ENCODE peak calls at places on chromosomes 5 and 9, in six cellular contexts. G is kidney tubule cell; R is stimulated activated CD4-positive, alpha-beta T cell treated with anti-CD3 and anti-CD28 coated beads, Interleukin-15, amount 100 ng/mL, for 1 hour; K is epithelial cell of esophagus; V is neural crest cell; I is putamen. H is an unnamed sample.

GRCh38 chr9:95044731-95045508 is 272.6 kb downstream of the FANCC start:
- DNase-seq in K (peak), I (no peak), G (peak), R (no peak), V (peak), H (no peak)

GRCh38 chr5:29963956-29964355 is 1229.5 kb upstream of the CDH6 start:
- DNase-seq in K (peak), R (no peak), V (no peak), G (no peak), I (no peak), H (no peak)

GRCh38 chr9:129178579-129178909 is 483 bp upstream of the IER5L start:
- DNase-seq in V (no peak), R (no peak), I (no peak), G (no peak), K (no peak), H (no peak)

GRCh38 chr9:109109962-109110325 is 9.8 kb downstream of the TMEM245 start:
- DNase-seq in R (no peak), I (no peak), K (no peak), G (no peak), V (no peak), H (no peak)

GRCh38 chr9:92747459-92748232 is 17.0 kb downstream of the BICD2 start:
- DNase-seq in I (no peak), G (peak), R (no peak), K (peak), V (no peak), H (no peak)

GRCh38 chr5:51559390-51559789 is 176.1 kb downstream of the ISL1 start:
- DNase-seq in R (no peak), I (no peak), V (no peak), G (no peak), K (no peak), H (no peak)

GRCh38 chr9:86948153-86948929 is 1.0 kb upstream of the GAS1 start:
- DNase-seq in K (peak), R (peak), G (peak), V (peak), I (peak), H (peak)

GRCh38 chr5:109454726-109455505 is 45.1 kb upstream of the PJA2 start:
- DNase-seq in R (no peak), V (no peak), I (no peak), G (peak), K (peak), H (no peak)

GRCh38 chr5:150285114-150285513 is 4.5 kb downstream of the CAMK2A start:
- DNase-seq in V (no peak), K (peak), I (no peak), G (no peak), R (no peak), H (no peak)

GRCh38 chr5:127031147-127031862 is 947 bp upstream of the MARCHF3 start:
- DNase-seq in I (no peak), K (no peak), G (no peak), V (no peak), R (peak), H (peak)

GRCh38 chr5:177132504-177133118 is 962 bp upstream of the NSD1 start:
- DNase-seq in K (peak), I (peak), R (no peak), V (peak), G (no peak), H (no peak)

GRCh38 chr5:167688331-167688730 is 603.1 kb upstream of the WWC1 start:
- DNase-seq in V (no peak), I (no peak), K (no peak), R (no peak), G (no peak), H (no peak)

GRCh38 chr5:146369691-146370090 is 31.1 kb downstream of the POU4F3 start:
- DNase-seq in G (peak), R (no peak), I (no peak), K (peak), V (no peak), H (no peak)

GRCh38 chr5:180399931-180400330 is 46.8 kb upstream of the GFPT2 start:
- DNase-seq in I (no peak), K (no peak), V (no peak), G (no peak), R (no peak), H (no peak)

GRCh38 chr9:134537891-134538520 is 103.6 kb upstream of the COL5A1 start:
- DNase-seq in K (no peak), G (no peak), I (no peak), R (no peak), V (no peak), H (no peak)

GRCh38 chr5:6719417-6719816 is 6.2 kb downstream of the TENT4A start:
- DNase-seq in V (no peak), G (no peak), I (no peak), K (no peak), R (no peak), H (no peak)

GRCh38 chr9:15250013-15250412 is 57.0 kb downstream of the TTC39B start:
- DNase-seq in I (peak), R (no peak), K (no peak), V (no peak), G (no peak), H (no peak)

GRCh38 chr5:54229041-54229780 is 81.2 kb downstream of the ARL15 start:
- DNase-seq in K (peak), R (peak), G (peak), I (peak), V (peak), H (peak)

GRCh38 chr5:89255845-89256463 is 373.0 kb upstream of the MEF2C start:
- DNase-seq in R (no peak), I (no peak), V (no peak), K (peak), G (peak), H (no peak)

GRCh38 chr9:82535432-82535998 is 527.4 kb downstream of the RASEF start:
- DNase-seq in K (no peak), I (no peak), V (no peak), G (no peak), R (no peak), H (no peak)

GRCh38 chr5:95848701-95849100 is 26.2 kb upstream of the GLRX start:
- DNase-seq in V (no peak), R (no peak), G (no peak), K (no peak), I (no peak), H (no peak)

GRCh38 chr5:36414869-36415282 is 113.2 kb upstream of the RANBP3L start:
- DNase-seq in G (peak), R (no peak), I (peak), V (no peak), K (peak), H (peak)

GRCh38 chr9:112831281-112831851 is 59.3 kb downstream of the SLC46A2 start:
- DNase-seq in I (no peak), V (no peak), R (no peak), G (no peak), K (peak), H (no peak)

GRCh38 chr5:151191661-151192060 is 32.2 kb downstream of the CCDC69 start:
- DNase-seq in V (no peak), G (peak), R (no peak), K (peak), I (no peak), H (no peak)

GRCh38 chr9:107710988-107711387 is 221.4 kb upstream of the KLF4 start:
- DNase-seq in I (no peak), K (peak), G (no peak), V (no peak), R (no peak), H (no peak)

GRCh38 chr5:90530736-90531487 is 1.5 kb upstream of the LYSMD3 start:
- DNase-seq in I (no peak), K (no peak), V (no peak), G (no peak), R (no peak), H (no peak)

GRCh38 chr5:20570486-20570885 is 582.5 kb upstream of the CDH18 start:
- DNase-seq in G (no peak), I (no peak), V (no peak), R (no peak), K (peak), H (no peak)

GRCh38 chr5:108386345-108387061 is 4.6 kb upstream of the FBXL17 start:
- DNase-seq in I (no peak), G (no peak), K (peak), V (no peak), R (no peak), H (no peak)

GRCh38 chr9:17476401-17476800 is 102.5 kb upstream of the SH3GL2 start:
- DNase-seq in R (no peak), I (no peak), G (no peak), V (no peak), K (no peak), H (no peak)

GRCh38 chr5:178429541-178430186 is 160.5 kb downstream of the COL23A1 start:
- DNase-seq in R (no peak), I (no peak), K (no peak), G (no peak), V (no peak), H (no peak)

GRCh38 chr9:98374385-98375051 is 119.1 kb upstream of the TBC1D2 start:
- DNase-seq in K (peak), V (no peak), I (no peak), G (peak), R (no peak), H (peak)

GRCh38 chr5:150422758-150423157 is 10.0 kb upstream of the CD74 start:
- DNase-seq in R (no peak), I (no peak), K (no peak), V (no peak), G (no peak), H (no peak)

GRCh38 chr9:17614929-17615328 is 36.1 kb downstream of the SH3GL2 start:
- DNase-seq in R (no peak), K (peak), I (no peak), G (peak), V (no peak), H (no peak)